ENCODE peak calls at places on chromosomes 3 and 15, in six cellular contexts. J is effector CD4-positive, alpha-beta T cell; P is ELR; Q is T47D; U is effector memory CD4-positive, alpha-beta T cell; A is amniotic epithelial cell. E is an unnamed sample.

GRCh38 chr3:16871915-16872842 is 12.6 kb upstream of the PLCL2 start:
- DNase-seq in J (no peak), P (peak; percentile 85), U (no peak), Q (no peak), A (peak; percentile 61), E (peak; percentile 80)

GRCh38 chr3:188208751-188209433 is 54.9 kb downstream of the LPP start:
- DNase-seq in P (peak; percentile 69), Q (no peak), J (no peak), A (peak; percentile 54), U (no peak), E (peak; percentile 70)

GRCh38 chr3:134362221-134362620 is 12.0 kb downstream of the AMOTL2 start:
- DNase-seq in U (no peak), A (no peak), Q (no peak), P (no peak), J (no peak), E (no peak)

GRCh38 chr15:48695088-48695834 is 49.8 kb upstream of the FBN1 start:
- DNase-seq in P (peak; percentile 92), A (peak; percentile 76), U (no peak), Q (no peak), J (no peak), E (peak; percentile 92)

GRCh38 chr15:62603757-62604156 is 438.7 kb upstream of the C2CD4B start:
- DNase-seq in J (no peak), U (no peak), P (no peak), A (peak; percentile 88), Q (peak; percentile 17), E (peak; percentile 68)

GRCh38 chr3:133980035-133980434 is 49.7 kb downstream of the SLCO2A1 start:
- DNase-seq in J (no peak), U (no peak), A (no peak), Q (no peak), P (no peak), E (no peak)

GRCh38 chr3:13143381-13144004 is 70.3 kb upstream of the IQSEC1 start:
- DNase-seq in P (no peak), U (no peak), Q (no peak), J (no peak), A (no peak), E (no peak)

GRCh38 chr15:76866008-76866407 is 39.1 kb downstream of the SCAPER start:
- DNase-seq in Q (no peak), A (peak; percentile 75), P (no peak), J (no peak), U (no peak), E (peak; percentile 45)

GRCh38 chr3:62604301-62604700 is 231.0 kb upstream of the FEZF2 start:
- DNase-seq in P (peak; percentile 91), Q (no peak), A (peak; percentile 94), U (no peak), J (no peak), E (peak; percentile 93)

GRCh38 chr3:189862385-189863023 is 231.3 kb downstream of the TP63 start:
- DNase-seq in Q (peak; percentile 39), U (no peak), J (no peak), A (peak; percentile 80), P (peak; percentile 4), E (peak; percentile 50)

GRCh38 chr3:9826815-9827574 is 16.8 kb downstream of the RPUSD3 start:
- DNase-seq in J (no peak), A (peak; percentile 27), U (no peak), Q (peak; percentile 49), P (peak; percentile 42), E (peak; percentile 18)

GRCh38 chr15:89429023-89429422 is 67.4 kb downstream of the RHCG start:
- DNase-seq in Q (no peak), P (no peak), A (peak; percentile 7), U (no peak), J (no peak), E (no peak)

GRCh38 chr3:138196023-138196422 is 8.9 kb downstream of the ARMC8 start:
- DNase-seq in J (no peak), Q (no peak), U (no peak), A (peak; percentile 29), P (peak; percentile 24), E (no peak)

GRCh38 chr15:89003865-89004725 is 84.2 kb upstream of the ABHD2 start:
- DNase-seq in J (no peak), A (peak; percentile 78), U (no peak), P (peak; percentile 34), Q (peak; percentile 22), E (peak; percentile 70)

GRCh38 chr3:102174832-102175374 is 259.9 kb upstream of the ZPLD1 start:
- DNase-seq in A (no peak), Q (no peak), J (no peak), U (no peak), P (peak; percentile 39), E (no peak)

GRCh38 chr3:49165771-49166751 is at the start of gene CCDC71:
- DNase-seq in P (peak; percentile 74), U (peak; percentile 40), A (peak; percentile 55), J (peak; percentile 53), Q (peak; percentile 68), E (peak; percentile 61)

GRCh38 chr3:179082416-179082815 is 10.8 kb upstream of the ZMAT3 start:
- DNase-seq in Q (no peak), A (peak; percentile 30), J (no peak), U (no peak), P (peak; percentile 59), E (peak; percentile 40)

GRCh38 chr15:60612400-60613048 is 133.6 kb upstream of the ICE2 start:
- DNase-seq in J (no peak), U (no peak), P (no peak), A (no peak), Q (no peak), E (peak; percentile 15)

GRCh38 chr3:121735047-121735696 is 14.4 kb downstream of the GOLGB1 start:
- DNase-seq in U (no peak), P (peak; percentile 49), J (no peak), A (peak; percentile 37), Q (no peak), E (peak; percentile 65)

GRCh38 chr3:48727511-48727910 is 10.5 kb upstream of the IP6K2 start:
- DNase-seq in A (no peak), Q (no peak), J (no peak), P (no peak), U (no peak), E (no peak)

E was measured in iris pigment epithelial cell.